ENCODE peak calls at places on chromosomes 11 and 22, in eight cellular contexts. One of them, this sample, is unnamed.

GRCh38 chr11:77776455-77776854 is 44.1 kb downstream of the RSF1 start:
- DNase-seq in astrocyte of the cerebellum: no peak
- DNase-seq in cardiac fibroblast: peak
- DNase-seq in A549: peak
- DNase-seq in Caco-2: no peak
- DNase-seq in fibroblast of lung: no peak
- DNase-seq in fibroblast of mammary gland: peak
- DNase-seq in RWPE1: no peak
- DNase-seq in this sample: no peak

GRCh38 chr11:12164061-12165014 is 53.9 kb downstream of the MICAL2 start:
- DNase-seq in A549: peak
- DNase-seq in astrocyte of the cerebellum: peak
- DNase-seq in fibroblast of mammary gland: peak
- DNase-seq in fibroblast of lung: peak
- DNase-seq in cardiac fibroblast: peak
- DNase-seq in RWPE1: no peak
- DNase-seq in Caco-2: peak
- DNase-seq in this sample: no peak

GRCh38 chr11:57428643-57429042 is 1.7 kb upstream of the SLC43A3 start:
- DNase-seq in Caco-2: no peak
- DNase-seq in cardiac fibroblast: no peak
- DNase-seq in astrocyte of the cerebellum: no peak
- DNase-seq in RWPE1: no peak
- DNase-seq in A549: no peak
- DNase-seq in fibroblast of mammary gland: no peak
- DNase-seq in fibroblast of lung: no peak
- DNase-seq in this sample: no peak

GRCh38 chr22:31081963-31082605 is 966 bp downstream of the SMTN start:
- DNase-seq in A549: no peak
- DNase-seq in RWPE1: peak
- DNase-seq in fibroblast of mammary gland: peak
- DNase-seq in cardiac fibroblast: peak
- DNase-seq in fibroblast of lung: peak
- DNase-seq in astrocyte of the cerebellum: no peak
- DNase-seq in Caco-2: no peak
- DNase-seq in this sample: no peak

GRCh38 chr11:117462183-117462574 is 134.5 kb downstream of the CEP164 start:
- DNase-seq in RWPE1: no peak
- DNase-seq in fibroblast of lung: no peak
- DNase-seq in fibroblast of mammary gland: no peak
- DNase-seq in Caco-2: no peak
- DNase-seq in cardiac fibroblast: no peak
- DNase-seq in A549: no peak
- DNase-seq in astrocyte of the cerebellum: no peak
- DNase-seq in this sample: no peak

GRCh38 chr11:127873478-127873877 is 713.9 kb downstream of the ETS1 start:
- DNase-seq in A549: no peak
- DNase-seq in Caco-2: no peak
- DNase-seq in cardiac fibroblast: no peak
- DNase-seq in RWPE1: no peak
- DNase-seq in fibroblast of mammary gland: no peak
- DNase-seq in fibroblast of lung: no peak
- DNase-seq in astrocyte of the cerebellum: no peak
- DNase-seq in this sample: no peak

GRCh38 chr11:81203876-81204275 is 1529.8 kb downstream of the FAM181B start:
- DNase-seq in RWPE1: no peak
- DNase-seq in cardiac fibroblast: no peak
- DNase-seq in Caco-2: no peak
- DNase-seq in fibroblast of mammary gland: peak
- DNase-seq in fibroblast of lung: no peak
- DNase-seq in A549: no peak
- DNase-seq in astrocyte of the cerebellum: no peak
- DNase-seq in this sample: no peak

GRCh38 chr11:15816270-15816871 is 540.0 kb downstream of the SOX6 start:
- DNase-seq in RWPE1: peak
- DNase-seq in cardiac fibroblast: peak
- DNase-seq in fibroblast of lung: peak
- DNase-seq in fibroblast of mammary gland: peak
- DNase-seq in astrocyte of the cerebellum: peak
- DNase-seq in Caco-2: no peak
- DNase-seq in A549: no peak
- DNase-seq in this sample: no peak

GRCh38 chr11:68505596-68505995 is 45.0 kb downstream of the PPP6R3 start:
- DNase-seq in astrocyte of the cerebellum: no peak
- DNase-seq in cardiac fibroblast: peak
- DNase-seq in RWPE1: no peak
- DNase-seq in fibroblast of mammary gland: peak
- DNase-seq in Caco-2: no peak
- DNase-seq in A549: no peak
- DNase-seq in fibroblast of lung: peak
- DNase-seq in this sample: no peak

GRCh38 chr22:41832553-41833368 is at the start of gene SREBF2:
- DNase-seq in Caco-2: peak
- DNase-seq in fibroblast of mammary gland: peak
- DNase-seq in astrocyte of the cerebellum: peak
- DNase-seq in A549: peak
- DNase-seq in cardiac fibroblast: peak
- DNase-seq in fibroblast of lung: peak
- DNase-seq in RWPE1: peak
- DNase-seq in this sample: peak
- TF ChIP-seq CTCF in Caco-2: no peak
- TF ChIP-seq CTCF in fibroblast of mammary gland: no peak
- TF ChIP-seq CTCF in astrocyte of the cerebellum: no peak
- TF ChIP-seq CTCF in A549: no peak
- TF ChIP-seq CTCF in cardiac fibroblast: no peak
- TF ChIP-seq CTCF in fibroblast of lung: no peak
- TF ChIP-seq CTCF in RWPE1: no peak
- TF ChIP-seq CTCF in this sample: no peak

GRCh38 chr11:109343242-109343641 is 78.7 kb upstream of the C11orf87 start:
- DNase-seq in Caco-2: no peak
- DNase-seq in fibroblast of lung: no peak
- DNase-seq in astrocyte of the cerebellum: no peak
- DNase-seq in RWPE1: no peak
- DNase-seq in A549: no peak
- DNase-seq in cardiac fibroblast: no peak
- DNase-seq in fibroblast of mammary gland: no peak
- DNase-seq in this sample: no peak

GRCh38 chr11:109342261-109342660 is 79.7 kb upstream of the C11orf87 start:
- DNase-seq in fibroblast of lung: no peak
- DNase-seq in fibroblast of mammary gland: no peak
- DNase-seq in A549: no peak
- DNase-seq in astrocyte of the cerebellum: no peak
- DNase-seq in cardiac fibroblast: no peak
- DNase-seq in Caco-2: no peak
- DNase-seq in RWPE1: no peak
- DNase-seq in this sample: no peak

GRCh38 chr11:109350091-109350490 is 71.9 kb upstream of the C11orf87 start:
- DNase-seq in cardiac fibroblast: no peak
- DNase-seq in fibroblast of lung: no peak
- DNase-seq in astrocyte of the cerebellum: no peak
- DNase-seq in A549: no peak
- DNase-seq in fibroblast of mammary gland: no peak
- DNase-seq in RWPE1: no peak
- DNase-seq in Caco-2: no peak
- DNase-seq in this sample: no peak

DNA sequence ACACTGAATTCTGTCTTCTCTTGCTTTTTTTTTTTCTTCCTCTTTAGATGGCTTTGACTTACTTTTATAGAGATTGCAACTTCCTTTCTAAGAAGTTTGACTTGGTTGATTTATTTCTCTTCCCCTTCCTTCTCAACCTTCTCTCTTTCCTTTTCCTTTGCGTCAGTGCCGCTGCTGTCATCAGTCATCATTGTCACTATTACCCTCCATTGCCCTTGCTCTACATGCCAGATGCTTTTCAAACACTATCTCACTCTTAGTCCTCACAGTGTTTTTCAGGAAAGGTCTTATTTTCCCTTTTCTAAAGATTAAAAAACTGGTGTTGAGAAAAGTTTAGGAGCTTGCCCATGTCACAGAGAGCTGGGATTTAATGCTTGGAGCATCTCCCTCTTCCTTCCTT is 74.7 kb upstream of the C11orf87 start:
- DNase-seq in fibroblast of mammary gland: no peak
- DNase-seq in Caco-2: no peak
- DNase-seq in fibroblast of lung: no peak
- DNase-seq in cardiac fibroblast: no peak
- DNase-seq in astrocyte of the cerebellum: no peak
- DNase-seq in A549: no peak
- DNase-seq in RWPE1: no peak
- DNase-seq in this sample: no peak
- TF ChIP-seq CTCF in fibroblast of mammary gland: no peak
- TF ChIP-seq CTCF in Caco-2: no peak
- TF ChIP-seq CTCF in fibroblast of lung: no peak
- TF ChIP-seq CTCF in cardiac fibroblast: no peak
- TF ChIP-seq CTCF in astrocyte of the cerebellum: no peak
- TF ChIP-seq CTCF in A549: no peak
- TF ChIP-seq CTCF in RWPE1: no peak
- TF ChIP-seq CTCF in this sample: no peak

GRCh38 chr11:75740681-75741080 is 23.0 kb downstream of the MOGAT2 start:
- DNase-seq in fibroblast of lung: no peak
- DNase-seq in Caco-2: no peak
- DNase-seq in A549: no peak
- DNase-seq in cardiac fibroblast: no peak
- DNase-seq in fibroblast of mammary gland: no peak
- DNase-seq in astrocyte of the cerebellum: no peak
- DNase-seq in RWPE1: no peak
- DNase-seq in this sample: no peak
- TF ChIP-seq CTCF in fibroblast of lung: peak
- TF ChIP-seq CTCF in Caco-2: no peak
- TF ChIP-seq CTCF in A549: no peak
- TF ChIP-seq CTCF in cardiac fibroblast: no peak
- TF ChIP-seq CTCF in fibroblast of mammary gland: no peak
- TF ChIP-seq CTCF in astrocyte of the cerebellum: no peak
- TF ChIP-seq CTCF in RWPE1: no peak
- TF ChIP-seq CTCF in this sample: no peak

GRCh38 chr11:14234446-14234845 is 124.5 kb downstream of the RRAS2 start:
- DNase-seq in astrocyte of the cerebellum: no peak
- DNase-seq in fibroblast of mammary gland: no peak
- DNase-seq in RWPE1: no peak
- DNase-seq in cardiac fibroblast: no peak
- DNase-seq in fibroblast of lung: no peak
- DNase-seq in Caco-2: no peak
- DNase-seq in A549: no peak
- DNase-seq in this sample: no peak

GRCh38 chr11:14235701-14236100 is 123.3 kb downstream of the RRAS2 start:
- DNase-seq in RWPE1: no peak
- DNase-seq in A549: no peak
- DNase-seq in Caco-2: no peak
- DNase-seq in fibroblast of mammary gland: no peak
- DNase-seq in fibroblast of lung: no peak
- DNase-seq in astrocyte of the cerebellum: no peak
- DNase-seq in cardiac fibroblast: no peak
- DNase-seq in this sample: no peak

GRCh38 chr11:14230407-14230806 is 128.6 kb downstream of the RRAS2 start:
- DNase-seq in A549: no peak
- DNase-seq in fibroblast of lung: no peak
- DNase-seq in RWPE1: no peak
- DNase-seq in astrocyte of the cerebellum: no peak
- DNase-seq in cardiac fibroblast: no peak
- DNase-seq in Caco-2: no peak
- DNase-seq in fibroblast of mammary gland: no peak
- DNase-seq in this sample: no peak

GRCh38 chr11:14229472-14229871 is 129.5 kb downstream of the RRAS2 start:
- DNase-seq in RWPE1: no peak
- DNase-seq in fibroblast of lung: no peak
- DNase-seq in cardiac fibroblast: no peak
- DNase-seq in A549: no peak
- DNase-seq in fibroblast of mammary gland: no peak
- DNase-seq in astrocyte of the cerebellum: no peak
- DNase-seq in Caco-2: no peak
- DNase-seq in this sample: no peak

GRCh38 chr11:14232652-14233051 is 126.3 kb downstream of the RRAS2 start:
- DNase-seq in A549: peak
- DNase-seq in astrocyte of the cerebellum: no peak
- DNase-seq in fibroblast of lung: no peak
- DNase-seq in cardiac fibroblast: no peak
- DNase-seq in Caco-2: no peak
- DNase-seq in RWPE1: peak
- DNase-seq in fibroblast of mammary gland: no peak
- DNase-seq in this sample: no peak
- TF ChIP-seq CTCF in A549: peak
- TF ChIP-seq CTCF in astrocyte of the cerebellum: peak
- TF ChIP-seq CTCF in fibroblast of lung: peak
- TF ChIP-seq CTCF in cardiac fibroblast: peak
- TF ChIP-seq CTCF in Caco-2: peak
- TF ChIP-seq CTCF in RWPE1: no peak
- TF ChIP-seq CTCF in fibroblast of mammary gland: peak
- TF ChIP-seq CTCF in this sample: peak

GRCh38 chr11:113084297-113084696 is 123.1 kb downstream of the NCAM1 start:
- DNase-seq in RWPE1: no peak
- DNase-seq in fibroblast of mammary gland: no peak
- DNase-seq in Caco-2: no peak
- DNase-seq in A549: no peak
- DNase-seq in astrocyte of the cerebellum: no peak
- DNase-seq in fibroblast of lung: no peak
- DNase-seq in cardiac fibroblast: no peak
- DNase-seq in this sample: no peak

GRCh38 chr11:113085446-113085845 is 124.2 kb downstream of the NCAM1 start:
- DNase-seq in astrocyte of the cerebellum: no peak
- DNase-seq in fibroblast of mammary gland: no peak
- DNase-seq in cardiac fibroblast: no peak
- DNase-seq in Caco-2: no peak
- DNase-seq in A549: no peak
- DNase-seq in RWPE1: no peak
- DNase-seq in fibroblast of lung: no peak
- DNase-seq in this sample: no peak

GRCh38 chr11:113091578-113091844 is 130.3 kb downstream of the NCAM1 start:
- DNase-seq in RWPE1: no peak
- DNase-seq in fibroblast of mammary gland: no peak
- DNase-seq in astrocyte of the cerebellum: no peak
- DNase-seq in cardiac fibroblast: peak
- DNase-seq in Caco-2: no peak
- DNase-seq in A549: no peak
- DNase-seq in fibroblast of lung: no peak
- DNase-seq in this sample: no peak

GRCh38 chr11:113090716-113091577 is 129.7 kb downstream of the NCAM1 start:
- DNase-seq in astrocyte of the cerebellum: no peak
- DNase-seq in cardiac fibroblast: no peak
- DNase-seq in A549: no peak
- DNase-seq in Caco-2: no peak
- DNase-seq in fibroblast of mammary gland: no peak
- DNase-seq in fibroblast of lung: no peak
- DNase-seq in RWPE1: no peak
- DNase-seq in this sample: no peak

DNA sequence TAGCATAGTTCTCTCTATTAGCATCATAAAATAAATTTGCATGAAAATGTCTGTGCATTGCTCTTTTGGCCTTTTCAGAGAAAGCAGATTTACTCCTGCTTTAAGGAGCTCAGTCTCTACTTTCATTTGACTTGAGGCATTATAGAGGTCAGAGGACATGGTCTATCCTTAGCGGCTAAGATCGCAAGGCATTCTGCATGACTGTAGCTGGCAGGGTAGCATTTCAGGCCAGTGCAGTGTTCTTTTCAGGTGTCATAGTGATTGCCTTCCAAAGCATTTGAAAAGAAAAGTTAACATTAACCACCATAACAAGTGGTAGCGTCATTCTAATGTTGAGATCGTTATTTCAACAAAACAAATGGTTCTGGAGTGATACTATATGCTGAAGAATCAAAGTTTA is 126.5 kb downstream of the NCAM1 start:
- DNase-seq in fibroblast of mammary gland: no peak
- DNase-seq in RWPE1: no peak
- DNase-seq in astrocyte of the cerebellum: no peak
- DNase-seq in A549: no peak
- DNase-seq in cardiac fibroblast: no peak
- DNase-seq in Caco-2: no peak
- DNase-seq in fibroblast of lung: no peak
- DNase-seq in this sample: no peak
- TF ChIP-seq CTCF in fibroblast of mammary gland: no peak
- TF ChIP-seq CTCF in RWPE1: no peak
- TF ChIP-seq CTCF in astrocyte of the cerebellum: no peak
- TF ChIP-seq CTCF in A549: no peak
- TF ChIP-seq CTCF in cardiac fibroblast: no peak
- TF ChIP-seq CTCF in Caco-2: no peak
- TF ChIP-seq CTCF in fibroblast of lung: no peak
- TF ChIP-seq CTCF in this sample: no peak